ENCODE peak calls at places on chromosomes 7 and 10, in five cellular contexts. C is astrocyte, R is dorsolateral prefrontal cortex, A is lower lobe of right lung, F is left ventricle myocardium inferior. Q is an unnamed sample.
A peak's percentile ranks its signal among the peaks of the same experiment; 100 is the strongest.

GRCh38 chr7:98297619-98298286 is 16.3 kb downstream of the BRI3 start:
- DNase-seq in C (no peak), R (no peak), A (no peak), F (no peak), Q (no peak)

GRCh38 chr10:92241158-92241500 is 49.7 kb downstream of the CPEB3 start:
- DNase-seq in C (peak; percentile 10), R (no peak), A (no peak), F (no peak), Q (no peak)

GRCh38 chr7:84088669-84089278 is 105.8 kb downstream of the SEMA3A start:
- DNase-seq in C (no peak), R (no peak), A (no peak), F (no peak), Q (no peak)

GRCh38 chr10:26025500-26025899 is 91.5 kb downstream of the MYO3A start:
- DNase-seq in C (no peak), R (no peak), A (no peak), F (no peak), Q (no peak)

GRCh38 chr7:387132-388022 is 97.4 kb downstream of the FOXL3 start:
- DNase-seq in C (no peak), R (peak; percentile 37), A (peak; percentile 36), F (peak; percentile 5), Q (no peak)

GRCh38 chr7:84194484-84195260 is at the start of gene SEMA3A:
- DNase-seq in C (peak; percentile 92), R (no peak), A (no peak), F (no peak), Q (peak; percentile 78)

GRCh38 chr7:106152313-106152665 is 40.2 kb upstream of the SYPL1 start:
- DNase-seq in C (no peak), R (no peak), A (no peak), F (no peak), Q (no peak)

GRCh38 chr10:10865303-10865702 is 152.4 kb upstream of the CELF2 start:
- DNase-seq in C (no peak), R (no peak), A (no peak), F (no peak), Q (no peak)

GRCh38 chr7:18177815-18178660 is 150.4 kb upstream of the PRPS1L1 start:
- DNase-seq in C (peak; percentile 77), R (no peak), A (peak; percentile 61), F (no peak), Q (peak; percentile 65)

GRCh38 chr7:49479421-49479820 is 294.0 kb upstream of the VWC2 start:
- DNase-seq in C (no peak), R (no peak), A (no peak), F (no peak), Q (no peak)

GRCh38 chr10:132449826-132450211 is 52.8 kb downstream of the PWWP2B start:
- DNase-seq in C (no peak), R (no peak), A (peak; percentile 49), F (no peak), Q (no peak)

GRCh38 chr10:77390481-77390891 is 247.1 kb downstream of the KCNMA1 start:
- DNase-seq in C (peak; percentile 16), R (no peak), A (no peak), F (no peak), Q (no peak)

GRCh38 chr10:4918236-4918635 is 45.0 kb upstream of the AKR1C1 start:
- DNase-seq in C (no peak), R (no peak), A (no peak), F (no peak), Q (no peak)

GRCh38 chr7:106217089-106217542 is 67.7 kb downstream of the NAMPT start:
- DNase-seq in C (peak; percentile 58), R (no peak), A (peak; percentile 62), F (peak; percentile 71), Q (peak; percentile 28)

GRCh38 chr7:45663167-45663921 is 89.2 kb downstream of the ADCY1 start:
- DNase-seq in C (no peak), R (no peak), A (no peak), F (peak; percentile 32), Q (peak; percentile 7)

GRCh38 chr7:101952355-101953247 is 135.2 kb downstream of the CUX1 start:
- DNase-seq in C (peak; percentile 91), R (no peak), A (no peak), F (no peak), Q (peak; percentile 38)

GRCh38 chr7:65951837-65952578 is 30.0 kb downstream of the GUSB start:
- DNase-seq in C (no peak), R (no peak), A (peak; percentile 55), F (no peak), Q (no peak)

GRCh38 chr10:86932674-86933073 is 24.7 kb downstream of the MMRN2 start:
- DNase-seq in C (no peak), R (no peak), A (no peak), F (no peak), Q (no peak)

GRCh38 chr10:124667425-124668130 is 76.6 kb downstream of the FAM53B start:
- DNase-seq in C (no peak), R (no peak), A (peak; percentile 33), F (no peak), Q (no peak)
- TF ChIP-seq CTCF in C (no peak), R (no peak), A (no peak), F (no peak), Q (no peak)

DNA sequence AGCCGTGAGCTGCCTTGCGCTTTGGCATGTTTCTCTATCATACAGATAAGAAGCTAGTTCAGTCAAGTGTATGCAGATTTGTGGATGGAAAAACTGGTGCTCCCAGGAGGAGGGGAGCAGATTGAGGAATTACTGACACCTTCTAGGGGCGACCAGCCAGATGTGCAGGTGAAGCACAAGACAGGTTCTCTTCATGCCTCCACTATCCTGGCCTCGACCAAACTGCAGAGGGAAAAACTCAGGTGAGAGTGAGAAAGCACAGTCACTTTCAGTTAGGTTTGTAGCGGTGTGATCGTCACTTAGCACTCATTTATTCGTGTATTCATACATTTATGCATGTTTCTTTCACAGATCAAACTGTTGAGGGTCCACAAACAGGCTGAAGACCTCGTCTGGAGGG is 600 bp upstream of the DBNL start:
- DNase-seq in C (no peak), R (peak; percentile 22), A (no peak), F (no peak), Q (no peak)
- H3K27ac ChIP-seq in C (no peak overlapping the region), R (peak overlapping the region; percentile 89), A (peak overlapping the region; percentile 99), F (peak overlapping the region; percentile 96), Q (no peak overlapping the region)

GRCh38 chr10:31648966-31649365 is 279.7 kb downstream of the ARHGAP12 start:
- DNase-seq in C (no peak), R (no peak), A (no peak), F (no peak), Q (no peak)
- H3K4me3 ChIP-seq in C (no peak overlapping the region), R (no peak overlapping the region), A (no peak overlapping the region), F (no peak overlapping the region), Q (no peak overlapping the region)

GRCh38 chr7:46694058-46694457 is 773.0 kb upstream of the IGFBP3 start:
- DNase-seq in C (no peak), R (no peak), A (no peak), F (no peak), Q (no peak)

GRCh38 chr7:46696741-46697140 is 775.7 kb upstream of the IGFBP3 start:
- DNase-seq in C (no peak), R (no peak), A (no peak), F (no peak), Q (no peak)

DNA sequence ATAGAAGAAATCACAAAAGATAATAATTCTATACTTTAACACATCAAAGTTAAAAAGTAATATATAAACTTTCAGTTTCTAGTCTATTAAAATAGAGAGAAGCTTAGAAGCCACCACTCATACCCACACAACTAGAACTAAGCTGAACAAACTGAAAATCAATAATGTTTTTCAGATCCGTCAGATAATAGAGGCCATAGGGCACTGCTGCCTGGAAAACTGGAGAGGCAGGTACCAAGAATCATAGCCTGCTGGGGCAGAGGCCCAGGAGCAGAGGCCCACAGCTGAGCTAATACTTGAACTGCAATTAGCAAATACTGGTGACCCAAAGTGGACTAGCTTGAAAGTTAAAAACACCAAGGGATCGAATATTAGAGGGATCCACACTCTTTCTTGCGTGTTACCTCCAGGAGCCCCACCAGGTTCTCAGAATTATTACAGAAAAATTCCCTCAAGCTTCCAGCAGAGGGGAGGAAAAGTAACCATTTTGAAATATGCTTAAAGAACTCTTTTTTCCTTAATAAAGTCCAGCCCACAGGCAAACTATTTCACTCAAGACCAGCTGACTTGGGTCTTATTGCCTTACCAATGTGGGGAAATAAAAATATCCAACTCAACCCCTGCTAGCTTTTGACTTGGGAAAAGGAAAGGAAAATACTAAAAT is 774.1 kb upstream of the IGFBP3 start:
- DNase-seq in C (no peak), R (no peak), A (no peak), F (no peak), Q (no peak)
- TF ChIP-seq CTCF in C (no peak), R (no peak), A (no peak), F (peak; percentile 8), Q (peak; percentile 28)

GRCh38 chr10:113957013-113957412 is 86.7 kb upstream of the ADRB1 start:
- DNase-seq in C (peak; percentile 84), R (no peak), A (no peak), F (no peak), Q (peak; percentile 45)
- H3K27ac ChIP-seq in C (no peak overlapping the region), R (peak overlapping the region; percentile 70), A (peak overlapping the region; percentile 66), F (peak overlapping the region; percentile 45), Q (no peak overlapping the region)

GRCh38 chr10:95183132-95183450 is 10.9 kb upstream of the ACSM6 start:
- DNase-seq in C (peak; percentile 3), R (no peak), A (no peak), F (no peak), Q (no peak)
- H3K4me3 ChIP-seq in C (peak overlapping the region; percentile 74), R (peak overlapping the region; percentile 71), A (peak overlapping the region; percentile 68), F (peak overlapping the region; percentile 79), Q (peak overlapping the region; percentile 67)